ENCODE peak calls at places on chromosomes 11 and 22, in nine cellular contexts. H is ascending aorta; S is HuH-7; A is ACHN; K is endodermal cell; O is frontal cortex; V is T-helper 17 cell; E is CD8-positive, alpha-beta memory T cell; I is stimulated activated CD4-positive, alpha-beta T cell treated with anti-CD3 and anti-CD28 coated beads, Interleukin-12 subunit alpha, Interleukin-12 subunit beta, amount 100 ng/mL, for 4 hours. W is an unnamed sample.

GRCh38 chr11:86784247-86784681 is 16.1 kb upstream of the PRSS23 start:
- DNase-seq in I (no peak), O (no peak), S (no peak), A (no peak), V (no peak), E (no peak), H (no peak), K (no peak), W (no peak)

GRCh38 chr22:39568278-39568981 is 2.1 kb upstream of the CACNA1I start:
- DNase-seq in I (no peak), A (no peak), K (no peak), O (no peak), E (no peak), V (no peak), H (no peak), S (no peak), W (no peak)

GRCh38 chr22:19785461-19786263 is 25.1 kb downstream of the TBX1 start:
- DNase-seq in S (no peak), V (no peak), I (no peak), E (no peak), H (no peak), A (no peak), O (no peak), K (no peak), W (no peak)

GRCh38 chr11:103035656-103036434 is 56.1 kb downstream of the DCUN1D5 start:
- DNase-seq in K (peak), I (no peak), S (peak), O (peak), H (no peak), V (peak), A (peak), E (peak), W (peak)

GRCh38 chr22:39253427-39254070 is 8.8 kb upstream of the PDGFB start:
- DNase-seq in S (no peak), A (peak), O (no peak), K (peak), V (no peak), E (no peak), H (peak), I (no peak), W (peak)

GRCh38 chr11:28243596-28243995 is 135.4 kb downstream of the METTL15 start:
- DNase-seq in A (no peak), E (no peak), V (no peak), I (no peak), K (no peak), H (no peak), S (no peak), O (no peak), W (peak)

GRCh38 chr11:111310723-111311122 is 12.4 kb downstream of the POU2AF3 start:
- DNase-seq in H (no peak), V (no peak), O (no peak), A (no peak), S (no peak), E (no peak), K (no peak), I (no peak), W (no peak)

GRCh38 chr22:45212992-45213751 is 27.5 kb downstream of the KIAA0930 start:
- DNase-seq in V (no peak), O (no peak), K (no peak), H (peak), S (no peak), A (peak), I (no peak), E (no peak), W (no peak)

GRCh38 chr11:121479355-121479754 is 26.6 kb upstream of the SORL1-AS1 start:
- DNase-seq in I (no peak), H (no peak), V (no peak), S (no peak), E (no peak), A (no peak), O (no peak), K (peak), W (no peak)

GRCh38 chr11:33778682-33779081 is 4.4 kb upstream of the FBXO3 start:
- DNase-seq in H (no peak), A (no peak), E (no peak), S (no peak), O (no peak), I (no peak), K (peak), V (no peak), W (no peak)

GRCh38 chr22:36938028-36938425 is 24.6 kb downstream of the CSF2RB start:
- DNase-seq in A (no peak), H (no peak), I (no peak), E (no peak), O (no peak), K (peak), V (no peak), S (no peak), W (no peak)

GRCh38 chr22:32020117-32020516 is 22.9 kb upstream of the SLC5A1 start:
- DNase-seq in E (no peak), K (no peak), I (no peak), S (no peak), O (no peak), V (no peak), H (no peak), A (peak), W (peak)

GRCh38 chr22:40436460-40437431 is 66.4 kb downstream of the SGSM3 start:
- DNase-seq in I (no peak), S (peak), E (peak), V (no peak), K (peak), O (no peak), A (peak), H (no peak), W (no peak)

GRCh38 chr11:134516529-134516928 is 104.5 kb upstream of the B3GAT1 start:
- DNase-seq in I (no peak), K (peak), E (no peak), S (no peak), H (no peak), A (no peak), O (no peak), V (no peak), W (no peak)

GRCh38 chr11:69391192-69392103 is 90.0 kb upstream of the LINC01488 start:
- DNase-seq in I (no peak), E (no peak), O (no peak), K (no peak), A (no peak), V (no peak), S (no peak), H (no peak), W (no peak)

GRCh38 chr22:39622881-39623367 is 52.4 kb downstream of the CACNA1I start:
- DNase-seq in I (peak), E (peak), A (peak), S (peak), O (no peak), K (peak), H (no peak), V (peak), W (no peak)

W was measured in GM04503.